ENCODE peak calls at places on chromosomes 11 and 22, in four cellular contexts. W is bronchial epithelial cell, Z is GM20000, P is psoas muscle. V is an unnamed sample.

GRCh38 chr11:45254070-45254469 is 32.1 kb downstream of the SYT13 start:
- DNase-seq in W (no peak), Z (no peak), P (no peak), V (no peak)

GRCh38 chr11:97033178-97033577 is 643.4 kb downstream of the JRKL start:
- DNase-seq in W (no peak), Z (no peak), P (no peak), V (no peak)

GRCh38 chr22:43411040-43411919 is 534 bp upstream of the MPPED1 start:
- DNase-seq in W (no peak), Z (no peak), P (no peak), V (no peak)

GRCh38 chr11:62461740-62462522 is 43.1 kb downstream of the SCGB1A1 start:
- DNase-seq in W (no peak), Z (no peak), P (no peak), V (no peak)

GRCh38 chr11:71172680-71173079 is 79.7 kb downstream of the SHANK2 start:
- DNase-seq in W (peak; percentile 8), Z (no peak), P (no peak), V (no peak)

GRCh38 chr22:42500164-42500835 is 19.3 kb downstream of the RRP7A start:
- DNase-seq in W (peak; percentile 37), Z (peak; percentile 100), P (peak; percentile 82), V (no peak)

GRCh38 chr11:112082729-112083128 is 3.8 kb downstream of the TIMM8B start:
- DNase-seq in W (peak; percentile 35), Z (no peak), P (no peak), V (no peak)

GRCh38 chr11:70471254-70471653 is 72.9 kb downstream of the CTTN start:
- DNase-seq in W (peak; percentile 10), Z (peak; percentile 74), P (no peak), V (no peak)

GRCh38 chr22:40056163-40056958 is 61.6 kb downstream of the FAM83F start:
- DNase-seq in W (no peak), Z (no peak), P (no peak), V (no peak)

GRCh38 chr11:94325681-94326080 is 21.3 kb downstream of the IZUMO1R start:
- DNase-seq in W (peak; percentile 58), Z (peak; percentile 72), P (no peak), V (no peak)

GRCh38 chr11:14362613-14363012 is 3.6 kb upstream of the RRAS2 start:
- DNase-seq in W (no peak), Z (no peak), P (no peak), V (no peak)

GRCh38 chr11:66685276-66686099 is 7.8 kb upstream of the RBM4B start:
- DNase-seq in W (no peak), Z (no peak), P (no peak), V (no peak)

GRCh38 chr22:42957958-42958357 is 57.0 kb downstream of the PACSIN2 start:
- DNase-seq in W (no peak), Z (no peak), P (no peak), V (no peak)

GRCh38 chr11:103878646-103879045 is 157.8 kb upstream of the DDI1 start:
- DNase-seq in W (no peak), Z (no peak), P (no peak), V (no peak)

GRCh38 chr11:130237282-130238006 is 77.3 kb downstream of the ZBTB44 start:
- DNase-seq in W (no peak), Z (no peak), P (no peak), V (no peak)

GRCh38 chr11:60251485-60252207 is 8.7 kb upstream of the MS4A4E start:
- DNase-seq in W (peak; percentile 31), Z (peak; percentile 38), P (no peak), V (no peak)

GRCh38 chr11:12702999-12703453 is 28.8 kb downstream of the TEAD1 start:
- DNase-seq in W (no peak), Z (no peak), P (no peak), V (no peak)

GRCh38 chr11:118006153-118006534 is 19.9 kb downstream of the IL10RA start:
- DNase-seq in W (no peak), Z (no peak), P (no peak), V (peak; percentile 42)

GRCh38 chr22:35914665-35915476 is 113.8 kb downstream of the RBFOX2 start:
- DNase-seq in W (peak; percentile 91), Z (no peak), P (no peak), V (no peak)

GRCh38 chr22:38305481-38306448 is 11.5 kb downstream of the CSNK1E start:
- DNase-seq in W (peak; percentile 74), Z (peak; percentile 82), P (no peak), V (no peak)
- TF ChIP-seq CTCF in W (peak; percentile 4), Z (peak; percentile 9), P (no peak), V (no peak)

DNA sequence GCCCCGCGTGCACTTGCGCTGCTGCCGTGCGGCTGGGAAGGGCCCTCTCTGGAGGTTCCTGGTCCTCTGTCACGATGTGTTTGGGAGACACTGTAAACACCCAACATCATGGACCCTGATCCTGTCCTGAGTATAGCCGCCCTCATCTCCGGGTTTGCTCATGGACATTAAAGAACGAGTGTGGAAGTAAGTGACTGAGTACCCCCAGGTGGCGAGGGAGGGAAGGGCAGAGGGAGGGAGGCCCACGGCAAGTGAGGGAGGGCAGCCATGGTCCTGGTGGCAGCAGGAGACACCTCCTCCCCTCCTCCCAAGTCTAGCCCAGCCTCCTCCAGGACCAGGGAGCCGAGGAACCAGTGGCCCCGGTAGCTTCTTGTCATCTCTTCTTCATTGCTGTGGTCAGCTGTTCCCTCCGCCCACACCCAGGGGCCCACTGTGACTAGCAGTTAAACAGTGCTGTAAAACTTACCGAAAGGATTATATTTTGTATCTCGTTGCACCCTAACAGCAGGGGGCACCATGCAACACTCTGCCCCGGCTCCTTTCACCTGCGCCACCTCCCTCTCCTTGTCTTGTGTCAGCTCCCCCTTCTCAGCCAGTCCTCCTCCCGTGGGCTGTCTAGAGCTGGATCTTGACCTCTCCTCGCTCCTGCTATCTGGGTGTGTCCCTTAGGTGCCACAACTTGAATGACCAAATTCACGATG is 566.5 kb upstream of the B3GAT1 start:
- DNase-seq in W (no peak), Z (no peak), P (no peak), V (peak; percentile 51)
- TF ChIP-seq CTCF in W (no peak), Z (no peak), P (no peak), V (peak; percentile 15)

GRCh38 chr11:29268733-29269132 is 748.1 kb downstream of the KCNA4 start:
- DNase-seq in W (no peak), Z (no peak), P (no peak), V (no peak)

GRCh38 chr11:29271616-29272015 is 745.2 kb downstream of the KCNA4 start:
- DNase-seq in W (no peak), Z (no peak), P (no peak), V (no peak)

DNA sequence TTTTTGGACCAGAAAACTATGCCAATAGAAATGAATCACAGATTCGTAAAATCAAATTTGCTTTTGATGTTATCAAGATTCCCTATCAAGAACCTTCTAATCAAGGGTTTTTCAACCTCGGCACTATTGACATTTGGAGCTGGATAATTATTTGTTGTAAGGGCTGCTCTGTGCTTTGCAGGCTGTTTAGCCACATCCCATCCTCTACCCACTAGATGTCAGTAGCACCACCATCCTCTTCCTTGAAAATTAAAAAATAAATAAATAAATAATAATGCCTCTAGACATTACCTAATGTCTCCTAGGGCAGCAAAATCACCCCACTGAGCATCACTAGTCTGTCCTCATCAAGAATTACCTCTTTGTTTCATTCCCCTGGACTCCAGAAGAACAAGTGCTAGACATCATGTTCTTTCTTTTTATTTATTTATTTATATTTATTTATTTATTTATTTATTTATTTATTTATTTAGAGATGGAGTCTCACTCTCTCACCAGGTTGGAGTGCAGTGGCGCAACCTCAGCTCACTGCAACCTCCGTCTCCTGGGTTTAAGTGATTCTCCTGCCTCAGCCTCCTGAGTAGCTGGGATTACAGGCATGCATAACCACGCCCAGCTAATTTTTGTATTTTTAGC is 744.7 kb downstream of the KCNA4 start:
- DNase-seq in W (peak; percentile 64), Z (no peak), P (no peak), V (no peak)
- TF ChIP-seq CTCF in W (peak; percentile 51), Z (no peak), P (no peak), V (peak; percentile 39)

GRCh38 chr11:126791446-126791845 is 209.1 kb downstream of the KIRREL3 start:
- DNase-seq in W (no peak), Z (no peak), P (no peak), V (no peak)

GRCh38 chr11:126793596-126793995 is 207.0 kb downstream of the KIRREL3 start:
- DNase-seq in W (no peak), Z (no peak), P (no peak), V (no peak)

GRCh38 chr11:126791991-126792390 is 208.6 kb downstream of the KIRREL3 start:
- DNase-seq in W (no peak), Z (no peak), P (no peak), V (no peak)

GRCh38 chr11:126790550-126790981 is 210.0 kb downstream of the KIRREL3 start:
- DNase-seq in W (peak; percentile 1), Z (no peak), P (no peak), V (no peak)
- TF ChIP-seq CTCF in W (no peak), Z (no peak), P (no peak), V (no peak)

DNA sequence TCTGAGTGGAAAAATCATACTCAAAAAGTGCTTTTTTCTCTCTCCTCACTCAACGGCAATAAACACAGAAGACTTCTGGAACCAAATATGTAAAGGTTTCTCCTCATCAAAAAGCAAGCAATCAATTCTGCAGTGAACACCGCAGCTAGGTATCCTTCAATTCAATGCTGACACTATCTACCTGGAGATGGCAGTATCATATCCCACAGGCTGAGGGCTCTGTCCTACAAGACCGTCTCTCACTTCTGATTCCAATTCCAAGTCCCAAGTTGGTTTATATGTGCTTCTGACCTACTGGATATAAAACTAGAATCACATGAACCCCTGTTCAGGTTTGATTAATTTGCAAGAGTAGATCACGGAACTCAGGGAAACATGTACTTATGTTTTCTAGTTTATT is 59.7 kb upstream of the LUZP2 start:
- DNase-seq in W (no peak), Z (no peak), P (no peak), V (no peak)
- TF ChIP-seq CTCF in W (no peak), Z (no peak), P (no peak), V (no peak)

DNA sequence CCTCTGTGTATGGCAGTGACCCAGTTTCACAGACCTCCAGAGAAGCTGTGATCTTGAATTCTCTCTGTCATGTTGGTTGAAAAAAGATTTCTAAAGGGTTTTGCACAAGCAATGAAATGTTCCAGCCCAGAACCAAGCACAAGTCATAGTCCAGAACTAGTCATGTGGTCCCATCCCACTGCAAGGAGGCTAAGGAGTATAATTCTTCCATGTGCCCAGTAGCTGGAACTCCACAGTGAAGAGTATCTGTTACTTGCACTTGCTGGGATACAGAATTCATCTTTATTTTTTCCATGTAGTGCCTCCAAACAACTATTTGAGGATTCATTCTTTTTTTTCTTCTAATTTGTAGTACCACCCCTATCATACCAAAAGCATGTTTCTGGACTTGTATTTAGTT is 9.9 kb upstream of the MMP8 start:
- DNase-seq in W (no peak), Z (no peak), P (no peak), V (no peak)
- TF ChIP-seq CTCF in W (peak; percentile 6), Z (no peak), P (no peak), V (no peak)

V was measured in osteocyte.